ENCODE peak calls at places on chromosomes 11 and 22, in nine cellular contexts. One of them, this sample, is unnamed.

GRCh38 chr11:29432719-29433325 is 584.0 kb downstream of the KCNA4 start:
- DNase-seq in HTR-8/SVneo: peak
- DNase-seq in stimulated activated CD8-positive, alpha-beta memory T cell treated with anti-CD3 and anti-CD28 coated beads, Interleukin-7, amount 100 ng/mL, for 1 hour: no peak
- DNase-seq in fibroblast of the aortic adventitia: peak
- DNase-seq in body of pancreas: no peak
- DNase-seq in mesenteric fat pad: no peak
- DNase-seq in cardiac muscle cell: peak
- DNase-seq in NCI-H2081: peak
- DNase-seq in SJSA1: peak
- DNase-seq in this sample: no peak

GRCh38 chr11:47143322-47143721 is 33.4 kb downstream of the ARFGAP2 start:
- DNase-seq in HTR-8/SVneo: peak
- DNase-seq in stimulated activated CD8-positive, alpha-beta memory T cell treated with anti-CD3 and anti-CD28 coated beads, Interleukin-7, amount 100 ng/mL, for 1 hour: no peak
- DNase-seq in fibroblast of the aortic adventitia: peak
- DNase-seq in body of pancreas: peak
- DNase-seq in mesenteric fat pad: no peak
- DNase-seq in cardiac muscle cell: no peak
- DNase-seq in NCI-H2081: peak
- DNase-seq in SJSA1: peak
- DNase-seq in this sample: peak

GRCh38 chr11:122981388-122982264 is at the start of gene BSX:
- DNase-seq in HTR-8/SVneo: peak
- DNase-seq in stimulated activated CD8-positive, alpha-beta memory T cell treated with anti-CD3 and anti-CD28 coated beads, Interleukin-7, amount 100 ng/mL, for 1 hour: peak
- DNase-seq in fibroblast of the aortic adventitia: peak
- DNase-seq in body of pancreas: peak
- DNase-seq in mesenteric fat pad: peak
- DNase-seq in cardiac muscle cell: peak
- DNase-seq in NCI-H2081: no peak
- DNase-seq in SJSA1: no peak
- DNase-seq in this sample: peak

GRCh38 chr11:31050061-31050790 is 319.3 kb downstream of the DCDC1 start:
- DNase-seq in HTR-8/SVneo: no peak
- DNase-seq in stimulated activated CD8-positive, alpha-beta memory T cell treated with anti-CD3 and anti-CD28 coated beads, Interleukin-7, amount 100 ng/mL, for 1 hour: no peak
- DNase-seq in fibroblast of the aortic adventitia: no peak
- DNase-seq in body of pancreas: no peak
- DNase-seq in mesenteric fat pad: no peak
- DNase-seq in cardiac muscle cell: peak
- DNase-seq in NCI-H2081: peak
- DNase-seq in SJSA1: no peak
- DNase-seq in this sample: no peak

GRCh38 chr22:49833340-49834007 is 5.8 kb upstream of the BRD1 start:
- DNase-seq in HTR-8/SVneo: no peak
- DNase-seq in stimulated activated CD8-positive, alpha-beta memory T cell treated with anti-CD3 and anti-CD28 coated beads, Interleukin-7, amount 100 ng/mL, for 1 hour: no peak
- DNase-seq in fibroblast of the aortic adventitia: no peak
- DNase-seq in body of pancreas: peak
- DNase-seq in mesenteric fat pad: no peak
- DNase-seq in cardiac muscle cell: no peak
- DNase-seq in NCI-H2081: no peak
- DNase-seq in SJSA1: no peak
- DNase-seq in this sample: no peak

GRCh38 chr11:8248786-8249185 is 14.9 kb downstream of the LMO1 start:
- DNase-seq in HTR-8/SVneo: no peak
- DNase-seq in stimulated activated CD8-positive, alpha-beta memory T cell treated with anti-CD3 and anti-CD28 coated beads, Interleukin-7, amount 100 ng/mL, for 1 hour: no peak
- DNase-seq in fibroblast of the aortic adventitia: no peak
- DNase-seq in body of pancreas: no peak
- DNase-seq in mesenteric fat pad: no peak
- DNase-seq in cardiac muscle cell: no peak
- DNase-seq in NCI-H2081: no peak
- DNase-seq in SJSA1: no peak
- DNase-seq in this sample: no peak

GRCh38 chr22:48981671-48982070 is 846.0 kb downstream of the BRD1 start:
- DNase-seq in HTR-8/SVneo: no peak
- DNase-seq in stimulated activated CD8-positive, alpha-beta memory T cell treated with anti-CD3 and anti-CD28 coated beads, Interleukin-7, amount 100 ng/mL, for 1 hour: no peak
- DNase-seq in fibroblast of the aortic adventitia: no peak
- DNase-seq in body of pancreas: no peak
- DNase-seq in mesenteric fat pad: peak
- DNase-seq in cardiac muscle cell: no peak
- DNase-seq in NCI-H2081: no peak
- DNase-seq in SJSA1: no peak
- DNase-seq in this sample: no peak

GRCh38 chr11:8082391-8083087 is 1.5 kb downstream of the TUB start:
- DNase-seq in HTR-8/SVneo: no peak
- DNase-seq in stimulated activated CD8-positive, alpha-beta memory T cell treated with anti-CD3 and anti-CD28 coated beads, Interleukin-7, amount 100 ng/mL, for 1 hour: no peak
- DNase-seq in fibroblast of the aortic adventitia: peak
- DNase-seq in body of pancreas: no peak
- DNase-seq in mesenteric fat pad: no peak
- DNase-seq in cardiac muscle cell: peak
- DNase-seq in NCI-H2081: no peak
- DNase-seq in SJSA1: no peak
- DNase-seq in this sample: no peak

GRCh38 chr22:50684501-50684900 is 11.9 kb downstream of the SHANK3 start:
- DNase-seq in HTR-8/SVneo: no peak
- DNase-seq in stimulated activated CD8-positive, alpha-beta memory T cell treated with anti-CD3 and anti-CD28 coated beads, Interleukin-7, amount 100 ng/mL, for 1 hour: no peak
- DNase-seq in fibroblast of the aortic adventitia: no peak
- DNase-seq in body of pancreas: no peak
- DNase-seq in mesenteric fat pad: peak
- DNase-seq in cardiac muscle cell: no peak
- DNase-seq in NCI-H2081: no peak
- DNase-seq in SJSA1: no peak
- DNase-seq in this sample: no peak

GRCh38 chr11:122240621-122241020 is 124.6 kb upstream of the BLID start:
- DNase-seq in HTR-8/SVneo: no peak
- DNase-seq in stimulated activated CD8-positive, alpha-beta memory T cell treated with anti-CD3 and anti-CD28 coated beads, Interleukin-7, amount 100 ng/mL, for 1 hour: no peak
- DNase-seq in fibroblast of the aortic adventitia: no peak
- DNase-seq in body of pancreas: no peak
- DNase-seq in mesenteric fat pad: no peak
- DNase-seq in cardiac muscle cell: no peak
- DNase-seq in NCI-H2081: no peak
- DNase-seq in SJSA1: no peak
- DNase-seq in this sample: no peak

GRCh38 chr22:38180841-38181452 is 683 bp downstream of the PLA2G6 start:
- DNase-seq in HTR-8/SVneo: no peak
- DNase-seq in stimulated activated CD8-positive, alpha-beta memory T cell treated with anti-CD3 and anti-CD28 coated beads, Interleukin-7, amount 100 ng/mL, for 1 hour: no peak
- DNase-seq in fibroblast of the aortic adventitia: no peak
- DNase-seq in body of pancreas: peak
- DNase-seq in mesenteric fat pad: no peak
- DNase-seq in cardiac muscle cell: no peak
- DNase-seq in NCI-H2081: no peak
- DNase-seq in SJSA1: no peak
- DNase-seq in this sample: no peak

GRCh38 chr11:76962583-76963416 is 71.4 kb upstream of the B3GNT6 start:
- DNase-seq in HTR-8/SVneo: no peak
- DNase-seq in stimulated activated CD8-positive, alpha-beta memory T cell treated with anti-CD3 and anti-CD28 coated beads, Interleukin-7, amount 100 ng/mL, for 1 hour: no peak
- DNase-seq in fibroblast of the aortic adventitia: no peak
- DNase-seq in body of pancreas: peak
- DNase-seq in mesenteric fat pad: no peak
- DNase-seq in cardiac muscle cell: no peak
- DNase-seq in NCI-H2081: no peak
- DNase-seq in SJSA1: no peak
- DNase-seq in this sample: no peak

GRCh38 chr11:129814244-129814992 is 1.2 kb upstream of the TMEM45B start:
- DNase-seq in HTR-8/SVneo: no peak
- DNase-seq in stimulated activated CD8-positive, alpha-beta memory T cell treated with anti-CD3 and anti-CD28 coated beads, Interleukin-7, amount 100 ng/mL, for 1 hour: no peak
- DNase-seq in fibroblast of the aortic adventitia: no peak
- DNase-seq in body of pancreas: no peak
- DNase-seq in mesenteric fat pad: no peak
- DNase-seq in cardiac muscle cell: no peak
- DNase-seq in NCI-H2081: no peak
- DNase-seq in SJSA1: no peak
- DNase-seq in this sample: no peak

GRCh38 chr11:116793476-116794096 is 1.9 kb upstream of the APOA5 start:
- DNase-seq in HTR-8/SVneo: no peak
- DNase-seq in stimulated activated CD8-positive, alpha-beta memory T cell treated with anti-CD3 and anti-CD28 coated beads, Interleukin-7, amount 100 ng/mL, for 1 hour: no peak
- DNase-seq in fibroblast of the aortic adventitia: no peak
- DNase-seq in body of pancreas: peak
- DNase-seq in mesenteric fat pad: no peak
- DNase-seq in cardiac muscle cell: no peak
- DNase-seq in NCI-H2081: no peak
- DNase-seq in SJSA1: no peak
- DNase-seq in this sample: no peak

GRCh38 chr11:17810736-17811135 is 76.2 kb downstream of the KCNC1 start:
- DNase-seq in HTR-8/SVneo: no peak
- DNase-seq in stimulated activated CD8-positive, alpha-beta memory T cell treated with anti-CD3 and anti-CD28 coated beads, Interleukin-7, amount 100 ng/mL, for 1 hour: no peak
- DNase-seq in fibroblast of the aortic adventitia: peak
- DNase-seq in body of pancreas: no peak
- DNase-seq in mesenteric fat pad: no peak
- DNase-seq in cardiac muscle cell: peak
- DNase-seq in NCI-H2081: no peak
- DNase-seq in SJSA1: no peak
- DNase-seq in this sample: no peak

GRCh38 chr11:78429667-78430066 is 12.0 kb upstream of the GAB2 start:
- DNase-seq in HTR-8/SVneo: no peak
- DNase-seq in stimulated activated CD8-positive, alpha-beta memory T cell treated with anti-CD3 and anti-CD28 coated beads, Interleukin-7, amount 100 ng/mL, for 1 hour: no peak
- DNase-seq in fibroblast of the aortic adventitia: no peak
- DNase-seq in body of pancreas: no peak
- DNase-seq in mesenteric fat pad: no peak
- DNase-seq in cardiac muscle cell: no peak
- DNase-seq in NCI-H2081: no peak
- DNase-seq in SJSA1: no peak
- DNase-seq in this sample: no peak

GRCh38 chr11:58525037-58525614 is 17.2 kb upstream of the OR5B21 start:
- DNase-seq in HTR-8/SVneo: no peak
- DNase-seq in stimulated activated CD8-positive, alpha-beta memory T cell treated with anti-CD3 and anti-CD28 coated beads, Interleukin-7, amount 100 ng/mL, for 1 hour: no peak
- DNase-seq in fibroblast of the aortic adventitia: no peak
- DNase-seq in body of pancreas: peak
- DNase-seq in mesenteric fat pad: no peak
- DNase-seq in cardiac muscle cell: no peak
- DNase-seq in NCI-H2081: no peak
- DNase-seq in SJSA1: no peak
- DNase-seq in this sample: no peak

GRCh38 chr11:92880391-92880790 is 89.1 kb upstream of the MTNR1B start:
- DNase-seq in HTR-8/SVneo: no peak
- DNase-seq in stimulated activated CD8-positive, alpha-beta memory T cell treated with anti-CD3 and anti-CD28 coated beads, Interleukin-7, amount 100 ng/mL, for 1 hour: no peak
- DNase-seq in fibroblast of the aortic adventitia: no peak
- DNase-seq in body of pancreas: no peak
- DNase-seq in mesenteric fat pad: no peak
- DNase-seq in cardiac muscle cell: no peak
- DNase-seq in NCI-H2081: no peak
- DNase-seq in SJSA1: peak
- DNase-seq in this sample: no peak

GRCh38 chr11:57742087-57742452 is 779 bp downstream of the SELENOH start:
- DNase-seq in HTR-8/SVneo: no peak
- DNase-seq in stimulated activated CD8-positive, alpha-beta memory T cell treated with anti-CD3 and anti-CD28 coated beads, Interleukin-7, amount 100 ng/mL, for 1 hour: no peak
- DNase-seq in fibroblast of the aortic adventitia: no peak
- DNase-seq in body of pancreas: no peak
- DNase-seq in mesenteric fat pad: no peak
- DNase-seq in cardiac muscle cell: no peak
- DNase-seq in NCI-H2081: no peak
- DNase-seq in SJSA1: no peak
- DNase-seq in this sample: no peak

GRCh38 chr22:24758164-24758799 is 16.2 kb downstream of the PIWIL3 start:
- DNase-seq in HTR-8/SVneo: peak
- DNase-seq in stimulated activated CD8-positive, alpha-beta memory T cell treated with anti-CD3 and anti-CD28 coated beads, Interleukin-7, amount 100 ng/mL, for 1 hour: peak
- DNase-seq in fibroblast of the aortic adventitia: peak
- DNase-seq in body of pancreas: peak
- DNase-seq in mesenteric fat pad: no peak
- DNase-seq in cardiac muscle cell: peak
- DNase-seq in NCI-H2081: peak
- DNase-seq in SJSA1: peak
- DNase-seq in this sample: peak

GRCh38 chr22:43795320-43795719 is 16.8 kb downstream of the EFCAB6 start:
- DNase-seq in HTR-8/SVneo: no peak
- DNase-seq in stimulated activated CD8-positive, alpha-beta memory T cell treated with anti-CD3 and anti-CD28 coated beads, Interleukin-7, amount 100 ng/mL, for 1 hour: no peak
- DNase-seq in fibroblast of the aortic adventitia: no peak
- DNase-seq in body of pancreas: no peak
- DNase-seq in mesenteric fat pad: no peak
- DNase-seq in cardiac muscle cell: no peak
- DNase-seq in NCI-H2081: no peak
- DNase-seq in SJSA1: no peak
- DNase-seq in this sample: no peak

GRCh38 chr11:134802116-134802515 is 390.1 kb upstream of the B3GAT1 start:
- DNase-seq in HTR-8/SVneo: no peak
- DNase-seq in stimulated activated CD8-positive, alpha-beta memory T cell treated with anti-CD3 and anti-CD28 coated beads, Interleukin-7, amount 100 ng/mL, for 1 hour: no peak
- DNase-seq in fibroblast of the aortic adventitia: no peak
- DNase-seq in body of pancreas: no peak
- DNase-seq in mesenteric fat pad: no peak
- DNase-seq in cardiac muscle cell: peak
- DNase-seq in NCI-H2081: no peak
- DNase-seq in SJSA1: no peak
- DNase-seq in this sample: no peak

GRCh38 chr22:47123827-47124442 is 361.5 kb downstream of the TBC1D22A start:
- DNase-seq in HTR-8/SVneo: no peak
- DNase-seq in stimulated activated CD8-positive, alpha-beta memory T cell treated with anti-CD3 and anti-CD28 coated beads, Interleukin-7, amount 100 ng/mL, for 1 hour: no peak
- DNase-seq in fibroblast of the aortic adventitia: no peak
- DNase-seq in body of pancreas: no peak
- DNase-seq in mesenteric fat pad: no peak
- DNase-seq in cardiac muscle cell: no peak
- DNase-seq in NCI-H2081: no peak
- DNase-seq in SJSA1: no peak
- DNase-seq in this sample: no peak

GRCh38 chr22:47716890-47717615 is 954.6 kb downstream of the TBC1D22A start:
- DNase-seq in HTR-8/SVneo: no peak
- DNase-seq in stimulated activated CD8-positive, alpha-beta memory T cell treated with anti-CD3 and anti-CD28 coated beads, Interleukin-7, amount 100 ng/mL, for 1 hour: no peak
- DNase-seq in fibroblast of the aortic adventitia: no peak
- DNase-seq in body of pancreas: no peak
- DNase-seq in mesenteric fat pad: no peak
- DNase-seq in cardiac muscle cell: no peak
- DNase-seq in NCI-H2081: no peak
- DNase-seq in SJSA1: no peak
- DNase-seq in this sample: no peak

GRCh38 chr11:108213784-108214183 is 8.7 kb downstream of the NPAT start:
- DNase-seq in HTR-8/SVneo: no peak
- DNase-seq in stimulated activated CD8-positive, alpha-beta memory T cell treated with anti-CD3 and anti-CD28 coated beads, Interleukin-7, amount 100 ng/mL, for 1 hour: no peak
- DNase-seq in fibroblast of the aortic adventitia: no peak
- DNase-seq in body of pancreas: no peak
- DNase-seq in mesenteric fat pad: no peak
- DNase-seq in cardiac muscle cell: no peak
- DNase-seq in NCI-H2081: no peak
- DNase-seq in SJSA1: no peak
- DNase-seq in this sample: no peak

GRCh38 chr22:32475428-32476010 is 908 bp downstream of the FBXO7 start:
- DNase-seq in HTR-8/SVneo: no peak
- DNase-seq in stimulated activated CD8-positive, alpha-beta memory T cell treated with anti-CD3 and anti-CD28 coated beads, Interleukin-7, amount 100 ng/mL, for 1 hour: no peak
- DNase-seq in fibroblast of the aortic adventitia: peak
- DNase-seq in body of pancreas: peak
- DNase-seq in mesenteric fat pad: no peak
- DNase-seq in cardiac muscle cell: peak
- DNase-seq in NCI-H2081: no peak
- DNase-seq in SJSA1: no peak
- DNase-seq in this sample: no peak

GRCh38 chr22:39592104-39593060 is 21.8 kb downstream of the CACNA1I start:
- DNase-seq in HTR-8/SVneo: peak
- DNase-seq in stimulated activated CD8-positive, alpha-beta memory T cell treated with anti-CD3 and anti-CD28 coated beads, Interleukin-7, amount 100 ng/mL, for 1 hour: no peak
- DNase-seq in fibroblast of the aortic adventitia: peak
- DNase-seq in body of pancreas: peak
- DNase-seq in mesenteric fat pad: no peak
- DNase-seq in cardiac muscle cell: no peak
- DNase-seq in NCI-H2081: no peak
- DNase-seq in SJSA1: peak
- DNase-seq in this sample: peak

GRCh38 chr11:59615132-59615636 is 390 bp downstream of the OSBP start:
- DNase-seq in HTR-8/SVneo: peak
- DNase-seq in stimulated activated CD8-positive, alpha-beta memory T cell treated with anti-CD3 and anti-CD28 coated beads, Interleukin-7, amount 100 ng/mL, for 1 hour: peak
- DNase-seq in fibroblast of the aortic adventitia: no peak
- DNase-seq in body of pancreas: peak
- DNase-seq in mesenteric fat pad: no peak
- DNase-seq in cardiac muscle cell: no peak
- DNase-seq in NCI-H2081: peak
- DNase-seq in SJSA1: no peak
- DNase-seq in this sample: no peak

GRCh38 chr11:76124905-76125566 is 81.3 kb downstream of the WNT11 start:
- DNase-seq in HTR-8/SVneo: no peak
- DNase-seq in stimulated activated CD8-positive, alpha-beta memory T cell treated with anti-CD3 and anti-CD28 coated beads, Interleukin-7, amount 100 ng/mL, for 1 hour: no peak
- DNase-seq in fibroblast of the aortic adventitia: no peak
- DNase-seq in body of pancreas: no peak
- DNase-seq in mesenteric fat pad: no peak
- DNase-seq in cardiac muscle cell: no peak
- DNase-seq in NCI-H2081: no peak
- DNase-seq in SJSA1: no peak
- DNase-seq in this sample: no peak

GRCh38 chr22:40238425-40239344 is 61.0 kb downstream of the TNRC6B start:
- DNase-seq in HTR-8/SVneo: peak
- DNase-seq in stimulated activated CD8-positive, alpha-beta memory T cell treated with anti-CD3 and anti-CD28 coated beads, Interleukin-7, amount 100 ng/mL, for 1 hour: no peak
- DNase-seq in fibroblast of the aortic adventitia: peak
- DNase-seq in body of pancreas: no peak
- DNase-seq in mesenteric fat pad: no peak
- DNase-seq in cardiac muscle cell: no peak
- DNase-seq in NCI-H2081: no peak
- DNase-seq in SJSA1: peak
- DNase-seq in this sample: peak

GRCh38 chr11:736431-736830 is 10.8 kb upstream of the TALDO1 start:
- DNase-seq in HTR-8/SVneo: no peak
- DNase-seq in stimulated activated CD8-positive, alpha-beta memory T cell treated with anti-CD3 and anti-CD28 coated beads, Interleukin-7, amount 100 ng/mL, for 1 hour: no peak
- DNase-seq in fibroblast of the aortic adventitia: no peak
- DNase-seq in body of pancreas: no peak
- DNase-seq in mesenteric fat pad: no peak
- DNase-seq in cardiac muscle cell: no peak
- DNase-seq in NCI-H2081: no peak
- DNase-seq in SJSA1: no peak
- DNase-seq in this sample: no peak